ENCODE peak calls at places on chromosome 6, in four cellular contexts. Q is endodermal cell, K is H1, A is stomach. W is an unnamed sample. For H3K36me3 and H3K27me3, the result is how much of the 10 kb centered on the place peaks cover.

GRCh38 chr6:112187736-112188135 is 66.6 kb downstream of the LAMA4 start:
- DNase-seq in A (no peak), Q (no peak), K (no peak), W (no peak)

GRCh38 chr6:109308018-109308492 is 74.2 kb downstream of the CD164 start:
- DNase-seq in K (no peak), Q (no peak), A (peak), W (no peak)

GRCh38 chr6:43714311-43715055 is 26.9 kb upstream of the MRPS18A start:
- DNase-seq in A (no peak), K (no peak), Q (peak), W (peak)

GRCh38 chr6:161549977-161550655 is 276.3 kb upstream of the AGPAT4 start:
- DNase-seq in Q (no peak), K (no peak), A (no peak), W (peak)

GRCh38 chr6:7568021-7568420 is 22.0 kb upstream of the SNRNP48 start:
- DNase-seq in Q (no peak), K (no peak), A (no peak), W (no peak)

GRCh38 chr6:12813321-12813720 is 96.8 kb downstream of the PHACTR1 start:
- DNase-seq in Q (no peak), A (no peak), K (no peak), W (no peak)

GRCh38 chr6:142883011-142883410 is 62.0 kb downstream of the HIVEP2 start:
- DNase-seq in K (no peak), A (no peak), Q (no peak), W (no peak)

GRCh38 chr6:62904687-62905086 is 306.6 kb upstream of the FKBP1C start:
- DNase-seq in A (no peak), Q (peak), K (no peak), W (no peak)

GRCh38 chr6:127857051-127857637 is 43.7 kb downstream of the THEMIS start:
- DNase-seq in K (no peak), Q (no peak), A (no peak), W (no peak)

GRCh38 chr6:119255492-119255891 is 94.1 kb downstream of the MAN1A1 start:
- DNase-seq in K (no peak), Q (no peak), A (no peak), W (no peak)

GRCh38 chr6:15242937-15243614 is 2.8 kb upstream of the JARID2 start:
- DNase-seq in A (no peak), K (no peak), Q (peak), W (peak)

GRCh38 chr6:2020909-2021308 is 224.5 kb downstream of the GMDS start:
- DNase-seq in A (no peak), Q (no peak), K (no peak), W (no peak)

GRCh38 chr6:14117158-14118090 is at the start of gene CD83:
- DNase-seq in A (peak), Q (peak), K (peak), W (peak)

GRCh38 chr6:44275749-44276648 is 5.7 kb downstream of the TMEM151B start:
- DNase-seq in K (no peak), Q (peak), A (no peak), W (peak)

GRCh38 chr6:31247813-31248212 is 24.1 kb downstream of the HLA-C start:
- DNase-seq in A (no peak), K (no peak), Q (no peak), W (no peak)

GRCh38 chr6:137926207-137926731 is 59.2 kb downstream of the TNFAIP3 start:
- DNase-seq in A (no peak), Q (peak), K (no peak), W (peak)

GRCh38 chr6:72758901-72759300 is 137.0 kb downstream of the KCNQ5 start:
- DNase-seq in K (no peak), A (no peak), Q (no peak), W (no peak)

GRCh38 chr6:89970609-89971337 is 76.5 kb downstream of the GJA10 start:
- DNase-seq in K (no peak), A (peak), Q (peak), W (peak)

GRCh38 chr6:25788305-25788922 is 33.9 kb downstream of the SLC17A4 start:
- DNase-seq in K (peak), Q (peak), A (peak), W (peak)

DNA sequence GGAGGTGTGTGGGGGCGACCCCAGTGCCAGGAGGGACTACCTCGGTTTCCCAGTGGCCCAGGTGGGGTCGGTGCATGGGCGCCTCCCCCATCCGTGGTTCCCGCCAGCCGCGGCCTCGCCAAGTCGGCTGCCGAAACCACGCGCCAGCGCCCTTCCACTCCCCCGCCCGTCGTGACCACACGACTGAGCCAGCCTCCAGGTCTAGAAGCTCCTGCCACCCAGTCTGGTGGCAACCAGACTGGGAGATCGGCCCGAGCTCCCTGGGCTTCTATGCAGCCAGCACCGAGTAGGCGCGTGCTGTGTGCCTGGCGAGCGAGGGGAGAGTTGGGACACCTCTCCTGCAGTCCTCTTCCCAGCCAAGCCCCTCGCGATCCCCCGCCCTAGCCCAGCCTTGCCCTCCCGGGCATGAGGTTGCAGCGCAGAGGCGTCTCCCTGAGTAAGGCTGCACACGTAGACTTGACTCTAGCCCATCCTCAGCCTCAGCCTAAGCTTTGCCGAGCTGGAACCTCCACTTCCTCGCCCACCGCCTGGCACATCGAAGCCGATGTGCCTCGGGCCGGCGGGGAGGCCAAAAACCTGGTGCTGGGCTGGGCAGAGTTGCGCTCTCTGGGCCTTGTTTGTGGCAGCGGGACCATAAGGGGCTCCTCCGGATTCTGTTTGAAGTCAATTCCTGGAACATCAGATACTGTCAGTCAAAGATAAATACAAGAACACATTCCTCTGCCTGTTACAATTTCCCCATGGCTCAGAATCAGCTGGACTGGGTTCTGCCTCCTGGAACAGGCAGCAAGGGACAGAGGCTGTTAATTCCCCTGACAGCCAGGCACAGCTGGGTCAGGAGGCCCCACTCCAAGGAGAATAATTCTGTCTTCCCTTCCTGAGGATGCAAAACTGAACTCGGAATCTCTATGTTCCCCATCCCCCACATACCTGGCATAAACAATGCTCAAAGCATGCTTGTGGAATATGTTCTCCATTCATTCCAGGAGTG is 1.5 kb upstream of the CPNE5 start:
- DNase-seq in K (peak), Q (peak), A (no peak), W (peak)
- H3K4me3 ChIP-seq in K (peak), Q (peak), A (peak), W (peak)

DNA sequence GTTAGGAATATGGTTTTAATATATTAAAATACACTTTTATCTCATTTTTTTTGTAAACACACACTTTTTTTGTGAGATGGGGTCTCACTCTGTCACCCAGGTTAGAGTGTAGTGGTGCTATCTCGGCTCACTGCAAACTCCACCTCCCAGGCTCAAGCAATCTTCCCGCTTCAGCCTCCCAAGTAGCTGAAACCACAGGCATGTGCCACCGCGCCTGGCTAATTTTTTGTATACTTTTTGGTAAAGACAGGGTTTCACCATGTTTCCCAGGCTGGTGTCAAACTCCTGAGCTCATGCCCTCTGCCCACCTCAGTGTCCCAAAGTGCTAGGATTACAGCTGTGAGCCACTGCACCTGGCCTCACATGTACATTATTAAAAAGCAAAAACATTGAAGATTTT is 10.8 kb downstream of the IPCEF1 start:
- DNase-seq in A (no peak), Q (no peak), K (no peak), W (no peak)
- H3K36me3 ChIP-seq in A (under half), Q (under half), K (under half), W (under half)

GRCh38 chr6:61901748-61902147 is 384.3 kb downstream of the KHDRBS2 start:
- DNase-seq in A (no peak), K (no peak), Q (no peak), W (no peak)
- H3K27me3 ChIP-seq in A (under half), K (under half), Q (under half), W (under half)

GRCh38 chr6:129007819-129008218 is 124.9 kb downstream of the LAMA2 start:
- DNase-seq in K (no peak), Q (no peak), A (no peak), W (no peak)

GRCh38 chr6:129015721-129016120 is 132.8 kb downstream of the LAMA2 start:
- DNase-seq in Q (no peak), A (no peak), K (no peak), W (no peak)

GRCh38 chr6:129006685-129007514 is 124.0 kb downstream of the LAMA2 start:
- DNase-seq in Q (no peak), A (no peak), K (no peak), W (no peak)

GRCh38 chr6:129014302-129014701 is 131.4 kb downstream of the LAMA2 start:
- DNase-seq in A (no peak), K (no peak), Q (no peak), W (no peak)

DNA sequence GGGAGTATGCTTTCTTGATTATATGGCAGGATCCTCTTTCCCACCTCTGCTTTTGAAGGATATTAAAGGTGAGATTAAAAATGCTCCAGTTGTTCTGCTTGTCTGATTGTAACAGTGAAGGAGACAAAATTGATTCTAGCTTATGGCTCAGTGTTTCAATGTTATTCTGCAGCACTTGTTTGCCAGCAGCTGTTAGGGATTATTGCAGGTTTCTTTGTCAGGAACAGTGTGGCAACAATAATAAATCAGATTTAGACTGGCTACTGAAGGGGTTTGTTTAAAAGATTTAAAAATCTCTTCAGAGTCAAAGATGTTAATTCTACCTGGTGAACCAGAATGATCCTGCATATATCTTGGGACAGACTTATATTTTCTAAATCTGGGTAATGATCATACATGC is 126.9 kb downstream of the LAMA2 start:
- DNase-seq in A (no peak), Q (no peak), K (no peak), W (no peak)
- H3K4me3 ChIP-seq in A (no peak), Q (no peak), K (no peak), W (no peak)

GRCh38 chr6:32843979-32844838 is at the start of gene PSMB8:
- DNase-seq in A (peak), Q (peak), K (peak), W (peak)
- H3K36me3 ChIP-seq in A (half or more), Q (under half), K (under half), W (under half)

GRCh38 chr6:41370488-41371111 is 35.2 kb downstream of the NCR2 start:
- DNase-seq in Q (no peak), K (peak), A (no peak), W (no peak)
- H3K27me3 ChIP-seq in Q (half or more), K (half or more), A (half or more), W (half or more)

DNA sequence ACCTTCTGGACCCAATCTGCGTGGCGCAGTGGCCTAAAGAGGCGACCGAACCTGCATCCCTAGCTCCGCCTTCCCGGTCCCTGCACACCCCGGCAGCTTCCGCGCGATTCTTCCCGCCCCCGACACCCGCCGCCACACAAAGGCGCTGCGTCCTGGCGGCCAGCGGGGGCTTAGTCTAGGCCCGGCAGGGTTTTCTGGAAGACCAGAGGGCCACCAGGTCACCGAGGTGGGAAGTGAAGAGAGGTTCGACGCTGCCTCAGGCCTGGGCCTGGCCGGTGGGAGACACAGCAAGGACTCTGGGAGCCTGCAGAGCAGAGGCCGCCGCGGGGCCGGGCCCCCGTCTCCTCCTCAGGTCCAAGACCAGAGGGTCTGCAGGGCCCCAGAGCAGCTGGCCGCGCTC is 154.9 kb downstream of the OR2B2 start:
- DNase-seq in Q (peak), A (peak), K (peak), W (peak)
- H3K4me3 ChIP-seq in Q (peak), A (peak), K (peak), W (peak)

W was measured in H7.